ENCODE peak calls at places on chromosome 21, in nine cellular contexts. U, D, G, K, C, R, O, Z and Q are unnamed samples.

GRCh38 chr21:14751011-14751410 is 204.9 kb upstream of the SAMSN1 start:
- DNase-seq in U (no peak), D (no peak), G (no peak), K (no peak), C (no peak), R (no peak), O (no peak), Z (no peak), Q (no peak)

GRCh38 chr21:42398414-42399030 is 2.7 kb upstream of the TMPRSS3 start:
- DNase-seq in U (no peak), D (no peak), G (no peak), K (no peak), C (no peak), R (no peak), O (no peak), Z (no peak), Q (peak)

GRCh38 chr21:29499734-29500343 is 201.1 kb downstream of the BACH1 start:
- DNase-seq in U (no peak), D (no peak), G (peak), K (no peak), C (peak), R (peak), O (no peak), Z (no peak), Q (peak)

GRCh38 chr21:29077651-29078090 is 4.2 kb upstream of the CCT8 start:
- DNase-seq in U (no peak), D (no peak), G (no peak), K (peak), C (peak), R (no peak), O (no peak), Z (peak), Q (no peak)

GRCh38 chr21:42059721-42060120 is 11.4 kb upstream of the UMODL1 start:
- DNase-seq in U (peak), D (no peak), G (no peak), K (no peak), C (no peak), R (no peak), O (no peak), Z (no peak), Q (no peak)

GRCh38 chr21:34205811-34206635 is 132.6 kb downstream of the MRPS6 start:
- DNase-seq in U (no peak), D (no peak), G (no peak), K (peak), C (no peak), R (no peak), O (no peak), Z (no peak), Q (peak)

GRCh38 chr21:27515676-27516075 is 548.8 kb upstream of the ADAMTS5 start:
- DNase-seq in U (no peak), D (no peak), G (no peak), K (no peak), C (no peak), R (no peak), O (no peak), Z (no peak), Q (no peak)

GRCh38 chr21:43916691-43917514 is 51.9 kb downstream of the AGPAT3 start:
- DNase-seq in U (peak), D (peak), G (peak), K (no peak), C (no peak), R (no peak), O (peak), Z (peak), Q (peak)

GRCh38 chr21:15795533-15795932 is 65.8 kb downstream of the USP25 start:
- DNase-seq in U (no peak), D (no peak), G (no peak), K (no peak), C (no peak), R (no peak), O (no peak), Z (no peak), Q (no peak)

GRCh38 chr21:41124626-41125240 is 43.2 kb upstream of the BACE2 start:
- DNase-seq in U (peak), D (no peak), G (no peak), K (no peak), C (no peak), R (no peak), O (no peak), Z (no peak), Q (no peak)

GRCh38 chr21:42313501-42313969 is 1.7 kb downstream of the TFF3 start:
- DNase-seq in U (peak), D (no peak), G (no peak), K (peak), C (no peak), R (no peak), O (no peak), Z (no peak), Q (peak)

GRCh38 chr21:31731112-31731801 is 661 bp downstream of the SCAF4 start:
- DNase-seq in U (peak), D (peak), G (peak), K (no peak), C (peak), R (no peak), O (peak), Z (peak), Q (peak)

GRCh38 chr21:45535341-45536081 is 6.7 kb downstream of the SLC19A1 start:
- DNase-seq in U (peak), D (no peak), G (peak), K (no peak), C (peak), R (no peak), O (no peak), Z (no peak), Q (peak)

GRCh38 chr21:23977971-23978370 is 1629.3 kb downstream of the MRPL39 start:
- DNase-seq in U (no peak), D (no peak), G (peak), K (no peak), C (no peak), R (no peak), O (no peak), Z (no peak), Q (peak)

GRCh38 chr21:26844258-26845065 is 747 bp downstream of the ADAMTS1 start:
- DNase-seq in U (peak), D (no peak), G (peak), K (no peak), C (no peak), R (no peak), O (no peak), Z (peak), Q (no peak)

GRCh38 chr21:45440736-45441350 is 35.9 kb downstream of the COL18A1 start:
- DNase-seq in U (peak), D (no peak), G (no peak), K (no peak), C (no peak), R (no peak), O (no peak), Z (no peak), Q (no peak)

GRCh38 chr21:46098303-46099141 is 610 bp downstream of the COL6A2 start:
- DNase-seq in U (peak), D (peak), G (no peak), K (no peak), C (peak), R (no peak), O (no peak), Z (no peak), Q (no peak)